ENCODE peak calls at places on chromosomes 16 and 17, in seven cellular contexts. One of them, this sample, is unnamed. For H3K4me1 and H3K27me3, the result is how much of the 10 kb centered on the place peaks cover.

GRCh38 chr17:82226809-82227628 is 1.8 kb upstream of the SLC16A3 start:
- DNase-seq in aorta: peak
- DNase-seq in ascending aorta: no peak
- DNase-seq in adrenal gland: no peak
- DNase-seq in esophagus squamous epithelium: no peak
- DNase-seq in mesenchymal stem cell: peak
- DNase-seq in naive thymus-derived CD4-positive, alpha-beta T cell: no peak
- DNase-seq in this sample: peak

GRCh38 chr16:9417898-9418297 is 326.5 kb downstream of the HAPSTR1 start:
- DNase-seq in esophagus squamous epithelium: no peak
- DNase-seq in aorta: no peak
- DNase-seq in adrenal gland: no peak
- DNase-seq in mesenchymal stem cell: no peak
- DNase-seq in ascending aorta: no peak
- DNase-seq in naive thymus-derived CD4-positive, alpha-beta T cell: no peak
- DNase-seq in this sample: no peak

GRCh38 chr16:89890200-89890599 is 16.8 kb downstream of the TCF25 start:
- DNase-seq in mesenchymal stem cell: no peak
- DNase-seq in aorta: no peak
- DNase-seq in naive thymus-derived CD4-positive, alpha-beta T cell: no peak
- DNase-seq in ascending aorta: no peak
- DNase-seq in esophagus squamous epithelium: no peak
- DNase-seq in adrenal gland: no peak
- DNase-seq in this sample: no peak

GRCh38 chr16:55557186-55557585 is 9.3 kb upstream of the CAPNS2 start:
- DNase-seq in ascending aorta: no peak
- DNase-seq in mesenchymal stem cell: no peak
- DNase-seq in adrenal gland: no peak
- DNase-seq in esophagus squamous epithelium: no peak
- DNase-seq in naive thymus-derived CD4-positive, alpha-beta T cell: no peak
- DNase-seq in aorta: no peak
- DNase-seq in this sample: no peak

GRCh38 chr17:42895185-42895555 is 5.4 kb upstream of the G6PC1 start:
- DNase-seq in adrenal gland: peak
- DNase-seq in aorta: peak
- DNase-seq in mesenchymal stem cell: peak
- DNase-seq in naive thymus-derived CD4-positive, alpha-beta T cell: no peak
- DNase-seq in ascending aorta: peak
- DNase-seq in esophagus squamous epithelium: no peak
- DNase-seq in this sample: peak

GRCh38 chr16:68358951-68359350 is 48.1 kb downstream of the PRMT7 start:
- DNase-seq in mesenchymal stem cell: no peak
- DNase-seq in adrenal gland: no peak
- DNase-seq in ascending aorta: no peak
- DNase-seq in aorta: no peak
- DNase-seq in esophagus squamous epithelium: no peak
- DNase-seq in naive thymus-derived CD4-positive, alpha-beta T cell: no peak
- DNase-seq in this sample: no peak

GRCh38 chr16:75420987-75421819 is 12.1 kb downstream of the CFDP1 start:
- DNase-seq in naive thymus-derived CD4-positive, alpha-beta T cell: no peak
- DNase-seq in adrenal gland: peak
- DNase-seq in ascending aorta: no peak
- DNase-seq in esophagus squamous epithelium: no peak
- DNase-seq in mesenchymal stem cell: peak
- DNase-seq in aorta: peak
- DNase-seq in this sample: peak

GRCh38 chr16:66483689-66484452 is 56.8 kb downstream of the BEAN1 start:
- DNase-seq in ascending aorta: no peak
- DNase-seq in aorta: peak
- DNase-seq in adrenal gland: peak
- DNase-seq in naive thymus-derived CD4-positive, alpha-beta T cell: peak
- DNase-seq in esophagus squamous epithelium: no peak
- DNase-seq in mesenchymal stem cell: peak
- DNase-seq in this sample: peak

GRCh38 chr17:46977348-46977747 is 1.7 kb downstream of the RPRML start:
- DNase-seq in ascending aorta: no peak
- DNase-seq in aorta: no peak
- DNase-seq in naive thymus-derived CD4-positive, alpha-beta T cell: no peak
- DNase-seq in esophagus squamous epithelium: no peak
- DNase-seq in adrenal gland: no peak
- DNase-seq in mesenchymal stem cell: peak
- DNase-seq in this sample: no peak

GRCh38 chr17:57776366-57776765 is 31.3 kb upstream of the CCDC182 start:
- DNase-seq in ascending aorta: no peak
- DNase-seq in adrenal gland: no peak
- DNase-seq in naive thymus-derived CD4-positive, alpha-beta T cell: no peak
- DNase-seq in aorta: no peak
- DNase-seq in esophagus squamous epithelium: no peak
- DNase-seq in mesenchymal stem cell: no peak
- DNase-seq in this sample: no peak

GRCh38 chr16:87465306-87465705 is 27.5 kb downstream of the ZCCHC14 start:
- DNase-seq in aorta: peak
- DNase-seq in adrenal gland: peak
- DNase-seq in esophagus squamous epithelium: peak
- DNase-seq in ascending aorta: peak
- DNase-seq in mesenchymal stem cell: peak
- DNase-seq in naive thymus-derived CD4-positive, alpha-beta T cell: no peak
- DNase-seq in this sample: peak

GRCh38 chr16:59179446-59180082 is 445.4 kb upstream of the GOT2 start:
- DNase-seq in ascending aorta: no peak
- DNase-seq in naive thymus-derived CD4-positive, alpha-beta T cell: no peak
- DNase-seq in aorta: no peak
- DNase-seq in esophagus squamous epithelium: no peak
- DNase-seq in adrenal gland: no peak
- DNase-seq in mesenchymal stem cell: peak
- DNase-seq in this sample: no peak

GRCh38 chr16:49748322-49748721 is 107.6 kb downstream of the ZNF423 start:
- DNase-seq in ascending aorta: no peak
- DNase-seq in esophagus squamous epithelium: no peak
- DNase-seq in naive thymus-derived CD4-positive, alpha-beta T cell: no peak
- DNase-seq in adrenal gland: peak
- DNase-seq in aorta: peak
- DNase-seq in mesenchymal stem cell: peak
- DNase-seq in this sample: no peak

GRCh38 chr17:63426041-63426916 is 19.8 kb downstream of the CYB561 start:
- DNase-seq in ascending aorta: no peak
- DNase-seq in adrenal gland: peak
- DNase-seq in mesenchymal stem cell: no peak
- DNase-seq in aorta: no peak
- DNase-seq in naive thymus-derived CD4-positive, alpha-beta T cell: no peak
- DNase-seq in esophagus squamous epithelium: no peak
- DNase-seq in this sample: peak
- H3K4me1 ChIP-seq in ascending aorta: under half
- H3K4me1 ChIP-seq in adrenal gland: under half
- H3K4me1 ChIP-seq in mesenchymal stem cell: under half
- H3K4me1 ChIP-seq in aorta: under half
- H3K4me1 ChIP-seq in naive thymus-derived CD4-positive, alpha-beta T cell: under half
- H3K4me1 ChIP-seq in esophagus squamous epithelium: under half
- H3K4me1 ChIP-seq in this sample: under half

GRCh38 chr17:80775863-80776262 is 215.8 kb upstream of the CHMP6 start:
- DNase-seq in aorta: no peak
- DNase-seq in adrenal gland: no peak
- DNase-seq in esophagus squamous epithelium: no peak
- DNase-seq in naive thymus-derived CD4-positive, alpha-beta T cell: no peak
- DNase-seq in ascending aorta: no peak
- DNase-seq in mesenchymal stem cell: no peak
- DNase-seq in this sample: no peak

GRCh38 chr17:80774643-80775281 is 216.9 kb upstream of the CHMP6 start:
- DNase-seq in ascending aorta: no peak
- DNase-seq in adrenal gland: no peak
- DNase-seq in aorta: no peak
- DNase-seq in esophagus squamous epithelium: no peak
- DNase-seq in naive thymus-derived CD4-positive, alpha-beta T cell: no peak
- DNase-seq in mesenchymal stem cell: no peak
- DNase-seq in this sample: no peak

GRCh38 chr17:80772906-80773242 is 218.8 kb upstream of the CHMP6 start:
- DNase-seq in adrenal gland: no peak
- DNase-seq in esophagus squamous epithelium: no peak
- DNase-seq in aorta: no peak
- DNase-seq in naive thymus-derived CD4-positive, alpha-beta T cell: no peak
- DNase-seq in ascending aorta: no peak
- DNase-seq in mesenchymal stem cell: no peak
- DNase-seq in this sample: no peak

GRCh38 chr17:80773243-80773991 is 218.2 kb upstream of the CHMP6 start:
- DNase-seq in ascending aorta: no peak
- DNase-seq in naive thymus-derived CD4-positive, alpha-beta T cell: no peak
- DNase-seq in adrenal gland: no peak
- DNase-seq in mesenchymal stem cell: peak
- DNase-seq in aorta: no peak
- DNase-seq in esophagus squamous epithelium: no peak
- DNase-seq in this sample: no peak

GRCh38 chr17:80774146-80774545 is 217.5 kb upstream of the CHMP6 start:
- DNase-seq in adrenal gland: no peak
- DNase-seq in mesenchymal stem cell: no peak
- DNase-seq in ascending aorta: no peak
- DNase-seq in esophagus squamous epithelium: no peak
- DNase-seq in aorta: no peak
- DNase-seq in naive thymus-derived CD4-positive, alpha-beta T cell: no peak
- DNase-seq in this sample: no peak
- H3K27ac ChIP-seq in adrenal gland: no peak
- H3K27ac ChIP-seq in mesenchymal stem cell: no peak
- H3K27ac ChIP-seq in ascending aorta: peak
- H3K27ac ChIP-seq in esophagus squamous epithelium: peak
- H3K27ac ChIP-seq in aorta: no peak
- H3K27ac ChIP-seq in naive thymus-derived CD4-positive, alpha-beta T cell: peak
- H3K27ac ChIP-seq in this sample: no peak

GRCh38 chr16:85911531-85911930 is 12.6 kb downstream of the IRF8 start:
- DNase-seq in naive thymus-derived CD4-positive, alpha-beta T cell: no peak
- DNase-seq in aorta: no peak
- DNase-seq in mesenchymal stem cell: no peak
- DNase-seq in ascending aorta: no peak
- DNase-seq in adrenal gland: no peak
- DNase-seq in esophagus squamous epithelium: no peak
- DNase-seq in this sample: peak
- H3K27me3 ChIP-seq in naive thymus-derived CD4-positive, alpha-beta T cell: under half
- H3K27me3 ChIP-seq in aorta: under half
- H3K27me3 ChIP-seq in mesenchymal stem cell: under half
- H3K27me3 ChIP-seq in ascending aorta: under half
- H3K27me3 ChIP-seq in adrenal gland: under half
- H3K27me3 ChIP-seq in esophagus squamous epithelium: under half
- H3K27me3 ChIP-seq in this sample: under half

GRCh38 chr17:6755731-6756184 is at the start of gene XAF1:
- DNase-seq in mesenchymal stem cell: peak
- DNase-seq in adrenal gland: peak
- DNase-seq in ascending aorta: no peak
- DNase-seq in esophagus squamous epithelium: no peak
- DNase-seq in naive thymus-derived CD4-positive, alpha-beta T cell: no peak
- DNase-seq in aorta: peak
- DNase-seq in this sample: peak

GRCh38 chr17:6755281-6755680 is 565 bp upstream of the XAF1 start:
- DNase-seq in mesenchymal stem cell: peak
- DNase-seq in esophagus squamous epithelium: no peak
- DNase-seq in ascending aorta: no peak
- DNase-seq in adrenal gland: no peak
- DNase-seq in naive thymus-derived CD4-positive, alpha-beta T cell: no peak
- DNase-seq in aorta: peak
- DNase-seq in this sample: no peak

GRCh38 chr17:6756425-6757012 is 673 bp downstream of the XAF1 start:
- DNase-seq in mesenchymal stem cell: no peak
- DNase-seq in ascending aorta: no peak
- DNase-seq in esophagus squamous epithelium: no peak
- DNase-seq in adrenal gland: no peak
- DNase-seq in naive thymus-derived CD4-positive, alpha-beta T cell: no peak
- DNase-seq in aorta: no peak
- DNase-seq in this sample: no peak

GRCh38 chr17:6761817-6762216 is 6.0 kb downstream of the XAF1 start:
- DNase-seq in mesenchymal stem cell: no peak
- DNase-seq in adrenal gland: no peak
- DNase-seq in aorta: no peak
- DNase-seq in naive thymus-derived CD4-positive, alpha-beta T cell: no peak
- DNase-seq in esophagus squamous epithelium: no peak
- DNase-seq in ascending aorta: no peak
- DNase-seq in this sample: no peak

DNA sequence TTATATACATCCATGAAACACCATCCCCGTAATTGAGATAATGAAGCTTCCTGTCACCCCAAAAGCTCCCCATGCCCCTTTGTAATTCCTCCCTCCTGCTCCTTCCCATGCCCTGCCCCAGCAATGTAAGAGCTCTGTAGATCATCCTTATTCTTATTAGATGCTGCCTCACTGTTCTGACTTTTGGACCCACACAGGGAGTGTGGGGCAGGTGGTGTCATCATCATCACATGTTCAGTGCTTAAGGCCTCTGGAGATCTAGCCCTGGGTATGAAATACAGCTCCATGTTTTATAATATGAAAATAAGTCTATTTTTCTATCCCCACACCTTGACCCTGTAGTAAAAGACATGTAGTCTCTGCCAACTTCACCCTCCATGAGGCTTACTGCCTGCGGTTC is 1.9 kb downstream of the XAF1 start:
- DNase-seq in adrenal gland: no peak
- DNase-seq in naive thymus-derived CD4-positive, alpha-beta T cell: no peak
- DNase-seq in ascending aorta: no peak
- DNase-seq in esophagus squamous epithelium: no peak
- DNase-seq in aorta: no peak
- DNase-seq in mesenchymal stem cell: no peak
- DNase-seq in this sample: no peak
- H3K4me1 ChIP-seq in adrenal gland: under half
- H3K4me1 ChIP-seq in naive thymus-derived CD4-positive, alpha-beta T cell: under half
- H3K4me1 ChIP-seq in ascending aorta: under half
- H3K4me1 ChIP-seq in esophagus squamous epithelium: under half
- H3K4me1 ChIP-seq in aorta: under half
- H3K4me1 ChIP-seq in mesenchymal stem cell: under half
- H3K4me1 ChIP-seq in this sample: under half

GRCh38 chr17:32877164-32877764 is 340 bp upstream of the MYO1D start:
- DNase-seq in ascending aorta: peak
- DNase-seq in aorta: peak
- DNase-seq in mesenchymal stem cell: peak
- DNase-seq in adrenal gland: peak
- DNase-seq in naive thymus-derived CD4-positive, alpha-beta T cell: peak
- DNase-seq in esophagus squamous epithelium: peak
- DNase-seq in this sample: peak
- H3K27ac ChIP-seq in ascending aorta: peak
- H3K27ac ChIP-seq in aorta: peak
- H3K27ac ChIP-seq in mesenchymal stem cell: no peak
- H3K27ac ChIP-seq in adrenal gland: peak
- H3K27ac ChIP-seq in naive thymus-derived CD4-positive, alpha-beta T cell: peak
- H3K27ac ChIP-seq in esophagus squamous epithelium: peak
- H3K27ac ChIP-seq in this sample: peak

This sample was measured in upper lobe of right lung.